ENCODE peak calls at places on chromosomes 5 and 9, in nine cellular contexts. A is CD4-positive, CD25-positive, alpha-beta regulatory T cell; N is CD4-positive, alpha-beta memory T cell; X is left ventricle myocardium inferior; S is lower leg skin; H is tibial artery; E is OCI-LY7; W is right cardiac atrium; J is left lung. Y is an unnamed sample.

GRCh38 chr5:90548069-90548593 is 10.5 kb upstream of the ADGRV1 start:
- DNase-seq in A (no peak), N (no peak), X (no peak), S (no peak), H (no peak), E (no peak), W (no peak), J (peak), Y (no peak)

GRCh38 chr5:58940446-58940845 is 357.6 kb downstream of the RAB3C start:
- DNase-seq in A (no peak), N (no peak), X (no peak), S (no peak), H (no peak), E (no peak), W (no peak), J (no peak), Y (no peak)

GRCh38 chr9:82923410-82924242 is 139.3 kb downstream of the RASEF start:
- DNase-seq in A (no peak), N (no peak), X (no peak), S (no peak), H (no peak), E (peak), W (no peak), J (no peak), Y (peak)

GRCh38 chr9:72092820-72093219 is 32.4 kb upstream of the C9orf57 start:
- DNase-seq in A (no peak), N (no peak), X (no peak), S (no peak), H (no peak), E (no peak), W (no peak), J (no peak), Y (no peak)

GRCh38 chr9:107131108-107131799 is 151.8 kb upstream of the RAD23B start:
- DNase-seq in A (no peak), N (no peak), X (no peak), S (no peak), H (no peak), E (no peak), W (no peak), J (no peak), Y (no peak)

GRCh38 chr9:123712399-123712798 is 217.5 kb downstream of the DENND1A start:
- DNase-seq in A (no peak), N (no peak), X (no peak), S (no peak), H (no peak), E (no peak), W (no peak), J (no peak), Y (no peak)

GRCh38 chr5:74248576-74248975 is 392.0 kb downstream of the ENC1 start:
- DNase-seq in A (no peak), N (no peak), X (no peak), S (no peak), H (no peak), E (no peak), W (no peak), J (no peak), Y (no peak)

GRCh38 chr9:72585737-72586136 is 64.3 kb downstream of the TMC1 start:
- DNase-seq in A (no peak), N (no peak), X (no peak), S (no peak), H (no peak), E (no peak), W (no peak), J (peak), Y (no peak)

GRCh38 chr5:62718368-62718767 is 139.7 kb downstream of the LRRC70 start:
- DNase-seq in A (no peak), N (no peak), X (no peak), S (no peak), H (no peak), E (no peak), W (no peak), J (no peak), Y (no peak)

GRCh38 chr5:59061377-59061776 is 478.5 kb downstream of the RAB3C start:
- DNase-seq in A (no peak), N (no peak), X (no peak), S (no peak), H (no peak), E (no peak), W (no peak), J (no peak), Y (no peak)

GRCh38 chr9:68702493-68702892 is 2.5 kb upstream of the PIP5K1B start:
- DNase-seq in A (no peak), N (no peak), X (no peak), S (no peak), H (no peak), E (no peak), W (no peak), J (no peak), Y (no peak)

GRCh38 chr9:97571664-97572063 is 61.5 kb downstream of the TSTD2 start:
- DNase-seq in A (no peak), N (no peak), X (no peak), S (peak), H (peak), E (no peak), W (no peak), J (no peak), Y (no peak)

GRCh38 chr9:16062542-16063240 is 509.8 kb downstream of the CCDC171 start:
- DNase-seq in A (no peak), N (no peak), X (no peak), S (no peak), H (no peak), E (no peak), W (no peak), J (no peak), Y (no peak)

GRCh38 chr9:88991066-88992030 is at the start of gene S1PR3:
- DNase-seq in A (no peak), N (no peak), X (peak), S (peak), H (peak), E (peak), W (peak), J (peak), Y (peak)

GRCh38 chr5:124105326-124105725 is 593.3 kb downstream of the CSNK1G3 start:
- DNase-seq in A (no peak), N (no peak), X (no peak), S (no peak), H (no peak), E (no peak), W (no peak), J (no peak), Y (no peak)

GRCh38 chr5:21709766-21710165 is 1143.4 kb downstream of the CDH12 start:
- DNase-seq in A (no peak), N (no peak), X (no peak), S (no peak), H (no peak), E (no peak), W (no peak), J (no peak), Y (no peak)

GRCh38 chr5:14364576-14365472 is 216.8 kb upstream of the OTULINL start:
- DNase-seq in A (no peak), N (no peak), X (no peak), S (no peak), H (no peak), E (peak), W (no peak), J (no peak), Y (peak)

GRCh38 chr9:116096046-116096445 is 57.5 kb upstream of the PAPPA start:
- DNase-seq in A (no peak), N (no peak), X (no peak), S (no peak), H (no peak), E (no peak), W (no peak), J (no peak), Y (no peak)

GRCh38 chr5:126780165-126780827 is 3.4 kb downstream of the LMNB1 start:
- DNase-seq in A (peak), N (peak), X (no peak), S (no peak), H (peak), E (peak), W (no peak), J (no peak), Y (peak)

GRCh38 chr5:16797949-16798348 is 138.1 kb downstream of the MYO10 start:
- DNase-seq in A (no peak), N (no peak), X (no peak), S (no peak), H (no peak), E (no peak), W (no peak), J (no peak), Y (no peak)

GRCh38 chr5:74288448-74289109 is 351.9 kb downstream of the ENC1 start:
- DNase-seq in A (no peak), N (no peak), X (peak), S (no peak), H (peak), E (no peak), W (no peak), J (no peak), Y (no peak)

GRCh38 chr5:58235279-58235678 is 224.6 kb downstream of the PLK2 start:
- DNase-seq in A (no peak), N (no peak), X (no peak), S (no peak), H (peak), E (no peak), W (no peak), J (no peak), Y (no peak)

GRCh38 chr5:91339053-91339710 is 43.9 kb downstream of the ARRDC3 start:
- DNase-seq in A (no peak), N (no peak), X (no peak), S (no peak), H (no peak), E (no peak), W (no peak), J (no peak), Y (no peak)

GRCh38 chr5:74279244-74279643 is 361.3 kb downstream of the ENC1 start:
- DNase-seq in A (no peak), N (no peak), X (no peak), S (no peak), H (no peak), E (no peak), W (no peak), J (no peak), Y (no peak)

GRCh38 chr9:38082456-38083287 is 13.6 kb upstream of the SHB start:
- DNase-seq in A (no peak), N (no peak), X (no peak), S (peak), H (no peak), E (no peak), W (no peak), J (no peak), Y (no peak)

GRCh38 chr9:77156646-77157371 is 20.5 kb upstream of the VPS13A start:
- DNase-seq in A (no peak), N (no peak), X (no peak), S (no peak), H (no peak), E (no peak), W (no peak), J (no peak), Y (no peak)

GRCh38 chr5:56658972-56659371 is 156.4 kb upstream of the MAP3K1 start:
- DNase-seq in A (no peak), N (no peak), X (no peak), S (no peak), H (no peak), E (no peak), W (no peak), J (no peak), Y (no peak)

GRCh38 chr9:78038620-78039300 is 7.1 kb upstream of the GNAQ start:
- DNase-seq in A (no peak), N (no peak), X (no peak), S (no peak), H (no peak), E (no peak), W (no peak), J (no peak), Y (no peak)

GRCh38 chr9:4600363-4600762 is 61.7 kb upstream of the PLPP6 start:
- DNase-seq in A (no peak), N (no peak), X (no peak), S (no peak), H (no peak), E (no peak), W (no peak), J (no peak), Y (peak)

GRCh38 chr5:127791439-127791838 is 88.2 kb downstream of the CCDC192 start:
- DNase-seq in A (no peak), N (no peak), X (no peak), S (no peak), H (no peak), E (no peak), W (no peak), J (no peak), Y (no peak)

GRCh38 chr5:55672477-55672911 is 39.6 kb downstream of the SLC38A9 start:
- DNase-seq in A (no peak), N (no peak), X (no peak), S (no peak), H (no peak), E (no peak), W (no peak), J (no peak), Y (no peak)

DNA sequence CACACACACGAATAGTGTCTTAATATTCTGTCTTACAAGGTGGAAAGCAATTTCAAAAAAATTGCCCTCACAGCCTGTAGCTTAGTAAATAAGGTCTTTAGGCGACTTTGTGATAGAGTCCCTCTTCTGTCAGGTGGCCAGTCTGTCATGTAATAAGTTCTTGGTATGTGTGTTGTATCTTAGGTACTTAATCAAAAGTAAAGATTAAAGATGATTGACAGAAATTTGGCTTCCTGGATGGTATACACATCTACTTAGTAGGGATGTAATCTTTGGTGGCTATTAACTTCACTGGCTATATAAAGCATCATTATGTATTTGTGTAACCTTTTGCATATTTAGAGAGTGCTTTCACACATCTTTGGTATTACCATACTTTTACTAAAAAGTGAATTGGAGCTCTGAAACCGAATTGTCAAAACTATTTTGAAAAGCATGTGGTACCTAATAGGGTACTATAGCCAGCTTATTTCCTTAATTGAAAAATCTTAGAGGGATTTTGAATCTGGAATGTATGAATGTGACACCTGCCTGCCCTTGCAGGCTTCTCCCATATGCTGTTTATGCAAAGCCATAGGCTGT is 3.4 kb downstream of the G3BP1 start:
- DNase-seq in A (no peak), N (no peak), X (no peak), S (no peak), H (no peak), E (no peak), W (no peak), J (no peak), Y (no peak)
- H3K4me3 ChIP-seq in A (peak), N (no peak), X (peak), S (no peak), H (no peak), E (peak), W (no peak), J (peak), Y (no peak)

DNA sequence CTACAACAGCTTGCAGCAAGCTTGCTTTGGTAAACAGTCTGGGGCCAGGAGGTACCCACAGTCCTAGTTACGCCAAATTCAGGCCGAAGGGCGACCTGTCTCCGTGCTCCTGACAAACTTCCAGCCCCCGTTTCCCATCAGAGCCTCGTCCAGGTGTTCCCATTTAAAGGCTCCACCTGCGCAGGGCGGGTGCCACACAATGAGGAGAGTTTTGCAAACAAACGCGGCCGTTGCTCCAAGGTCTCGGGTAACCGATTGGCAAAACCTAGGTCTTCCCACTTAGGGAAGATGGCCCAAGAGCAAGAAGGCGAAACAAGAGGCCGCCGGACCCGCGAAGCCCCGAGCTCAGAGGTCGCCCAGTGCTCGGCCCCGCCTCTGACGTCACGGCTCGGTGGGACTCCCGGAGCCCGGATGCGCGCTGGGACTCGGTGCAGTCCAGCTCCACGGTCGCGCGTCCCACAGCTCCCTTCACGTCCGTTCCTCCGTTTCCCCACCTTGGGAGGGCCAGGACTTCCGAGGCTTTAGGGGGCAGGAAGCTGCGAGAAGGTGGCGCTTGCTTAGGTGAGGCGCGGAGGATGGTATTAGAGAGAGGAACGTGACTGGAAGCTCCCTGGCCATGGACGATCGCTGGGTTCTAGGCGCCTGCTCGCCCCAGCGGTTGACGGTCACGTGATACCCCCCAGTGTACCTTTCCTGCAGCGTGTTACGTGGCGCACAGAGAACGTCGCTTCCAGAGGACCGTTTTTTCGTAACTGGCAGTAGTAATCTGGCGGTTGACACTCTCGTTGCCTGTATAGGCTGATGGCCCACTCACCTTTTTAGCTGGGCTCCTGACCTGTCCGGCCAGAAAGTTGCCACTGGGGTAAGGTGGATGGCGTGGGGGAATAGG is 41.8 kb upstream of the KDM4C start:
- DNase-seq in A (peak), N (peak), X (peak), S (peak), H (peak), E (no peak), W (peak), J (peak), Y (peak)
- H3K4me3 ChIP-seq in A (peak), N (peak), X (peak), S (peak), H (peak), E (no peak), W (peak), J (peak), Y (peak)

GRCh38 chr5:80962630-80963520 is 2.7 kb downstream of the RASGRF2 start:
- DNase-seq in A (no peak), N (no peak), X (no peak), S (no peak), H (no peak), E (no peak), W (no peak), J (no peak), Y (no peak)
- H3K4me3 ChIP-seq in A (peak), N (no peak), X (peak), S (no peak), H (no peak), E (no peak), W (peak), J (peak), Y (no peak)

GRCh38 chr5:72817639-72818266 is 1.3 kb downstream of the TNPO1 start:
- DNase-seq in A (no peak), N (no peak), X (no peak), S (no peak), H (no peak), E (peak), W (no peak), J (no peak), Y (no peak)
- H3K4me3 ChIP-seq in A (peak), N (no peak), X (peak), S (no peak), H (peak), E (peak), W (peak), J (peak), Y (peak)

GRCh38 chr5:173888473-173889135 is 455 bp downstream of the CPEB4 start:
- DNase-seq in A (peak), N (no peak), X (no peak), S (no peak), H (no peak), E (no peak), W (peak), J (peak), Y (no peak)

GRCh38 chr5:173890195-173890951 is 2.2 kb downstream of the CPEB4 start:
- DNase-seq in A (no peak), N (no peak), X (peak), S (no peak), H (no peak), E (peak), W (peak), J (no peak), Y (no peak)

GRCh38 chr5:173887610-173888472 is at the start of gene CPEB4:
- DNase-seq in A (peak), N (peak), X (peak), S (peak), H (peak), E (peak), W (peak), J (peak), Y (peak)

GRCh38 chr5:173893192-173893561 is 5.0 kb downstream of the CPEB4 start:
- DNase-seq in A (no peak), N (no peak), X (no peak), S (no peak), H (no peak), E (no peak), W (no peak), J (no peak), Y (no peak)

GRCh38 chr5:173891367-173891766 is 3.2 kb downstream of the CPEB4 start:
- DNase-seq in A (no peak), N (no peak), X (no peak), S (no peak), H (no peak), E (no peak), W (no peak), J (no peak), Y (no peak)
- H3K4me3 ChIP-seq in A (peak), N (no peak), X (peak), S (no peak), H (peak), E (peak), W (peak), J (peak), Y (no peak)

GRCh38 chr5:77847129-77847460 is 71.0 kb upstream of the TBCA start:
- DNase-seq in A (no peak), N (no peak), X (no peak), S (no peak), H (no peak), E (no peak), W (no peak), J (no peak), Y (no peak)
- H3K4me3 ChIP-seq in A (no peak), N (no peak), X (no peak), S (no peak), H (no peak), E (no peak), W (no peak), J (no peak), Y (no peak)

DNA sequence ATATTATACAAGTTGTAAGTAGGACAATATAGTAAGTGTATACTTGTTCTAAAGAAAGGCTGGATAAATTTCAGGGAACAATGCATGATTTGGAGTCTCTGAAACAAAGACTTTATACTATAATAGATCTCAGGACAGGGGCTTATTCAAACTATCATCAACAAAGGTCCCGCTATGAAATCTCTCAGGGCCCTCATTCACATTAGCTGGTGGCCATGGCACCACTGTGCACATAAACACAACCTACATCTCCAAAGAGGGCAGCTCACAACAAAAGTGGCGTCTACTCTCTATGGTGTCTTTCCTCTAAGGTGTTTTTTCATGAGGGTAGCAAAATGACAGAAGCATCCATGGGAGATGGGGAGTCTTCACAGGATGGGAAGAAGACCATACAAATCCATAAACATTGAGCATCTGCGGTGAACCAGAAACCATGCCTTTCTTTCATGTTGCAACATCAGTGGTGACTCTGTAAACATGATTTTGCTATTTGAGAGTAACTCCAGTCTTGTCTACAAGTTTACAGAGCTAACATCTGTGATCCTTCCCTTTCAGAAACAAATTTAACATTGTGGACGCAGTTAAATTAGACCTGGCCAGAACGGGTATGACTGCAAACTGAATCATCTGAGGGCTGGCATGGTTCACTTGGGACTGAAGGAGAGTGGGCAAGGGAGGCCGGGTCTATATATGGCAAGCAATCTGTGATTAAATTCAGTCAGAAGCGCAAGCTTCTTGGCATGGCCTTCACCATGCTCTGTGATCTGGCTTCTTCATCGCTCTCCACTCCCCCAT is 5.5 kb downstream of the TTLL11 start:
- DNase-seq in A (no peak), N (no peak), X (no peak), S (no peak), H (peak), E (no peak), W (no peak), J (no peak), Y (no peak)
- H3K4me3 ChIP-seq in A (no peak), N (no peak), X (no peak), S (no peak), H (no peak), E (no peak), W (no peak), J (no peak), Y (no peak)

GRCh38 chr5:72210913-72211670 is 103.8 kb downstream of the MAP1B start:
- DNase-seq in A (no peak), N (no peak), X (peak), S (no peak), H (peak), E (no peak), W (peak), J (no peak), Y (no peak)
- H3K4me3 ChIP-seq in A (no peak), N (no peak), X (peak), S (no peak), H (no peak), E (no peak), W (no peak), J (no peak), Y (no peak)

GRCh38 chr9:136243631-136244030 is 2.0 kb downstream of the QSOX2 start:
- DNase-seq in A (no peak), N (no peak), X (no peak), S (no peak), H (no peak), E (no peak), W (no peak), J (no peak), Y (no peak)
- H3K4me3 ChIP-seq in A (peak), N (no peak), X (no peak), S (no peak), H (no peak), E (peak), W (no peak), J (no peak), Y (no peak)